ENCODE peak calls at places on chromosomes 2 and 18, in seven cellular contexts. D, Z, K, T, I, A and L are unnamed samples.
A peak's percentile ranks its signal among the peaks of the same experiment; 100 is the strongest.

GRCh38 chr2:212845941-212846340 is 305.5 kb downstream of the IKZF2 start:
- DNase-seq in D (peak; percentile 88), Z (no peak), K (peak; percentile 74), T (no peak), I (no peak), A (no peak), L (no peak)

GRCh38 chr2:66433945-66434678 is 813 bp upstream of the MEIS1 start:
- DNase-seq in D (peak; percentile 86), Z (peak; percentile 81), K (peak; percentile 53), T (no peak), I (peak; percentile 72), A (peak; percentile 90), L (peak; percentile 73)

GRCh38 chr2:16288371-16289112 is 348.2 kb downstream of the MYCN start:
- DNase-seq in D (no peak), Z (no peak), K (no peak), T (no peak), I (no peak), A (no peak), L (no peak)

GRCh38 chr2:201357216-201357615 is at the start of gene FLACC1:
- DNase-seq in D (peak; percentile 51), Z (peak; percentile 94), K (peak; percentile 45), T (peak; percentile 42), I (peak; percentile 9), A (no peak), L (peak; percentile 22)

GRCh38 chr2:165601866-165602636 is 132.6 kb downstream of the CSRNP3 start:
- DNase-seq in D (peak; percentile 84), Z (no peak), K (peak; percentile 87), T (no peak), I (no peak), A (no peak), L (no peak)

GRCh38 chr2:43169091-43169936 is 57.1 kb downstream of the ZFP36L2 start:
- DNase-seq in D (no peak), Z (no peak), K (peak; percentile 70), T (no peak), I (peak; percentile 46), A (no peak), L (no peak)

GRCh38 chr2:190947139-190947538 is 66.5 kb downstream of the GLS start:
- DNase-seq in D (no peak), Z (no peak), K (peak; percentile 19), T (no peak), I (no peak), A (no peak), L (peak; percentile 18)

GRCh38 chr2:64831134-64831976 is 157.8 kb upstream of the SLC1A4 start:
- DNase-seq in D (peak; percentile 98), Z (peak; percentile 86), K (peak; percentile 99), T (peak; percentile 98), I (peak; percentile 84), A (peak; percentile 86), L (peak; percentile 70)

GRCh38 chr2:103991591-103991990 is 862.3 kb upstream of the POU3F3 start:
- DNase-seq in D (no peak), Z (peak; percentile 62), K (peak; percentile 6), T (no peak), I (peak; percentile 15), A (no peak), L (peak; percentile 4)

GRCh38 chr18:76209597-76209996 is 285.4 kb downstream of the ZNF516 start:
- DNase-seq in D (peak; percentile 90), Z (no peak), K (peak; percentile 50), T (no peak), I (no peak), A (no peak), L (no peak)

GRCh38 chr2:166197446-166197845 is 69.6 kb upstream of the SCN1A start:
- DNase-seq in D (peak; percentile 8), Z (no peak), K (peak; percentile 32), T (no peak), I (no peak), A (no peak), L (no peak)

GRCh38 chr2:106053116-106053515 is 141.0 kb downstream of the UXS1 start:
- DNase-seq in D (peak; percentile 65), Z (no peak), K (peak; percentile 61), T (peak; percentile 12), I (no peak), A (peak; percentile 66), L (no peak)

GRCh38 chr2:144523606-144524131 is 3.8 kb upstream of the ZEB2 start:
- DNase-seq in D (peak; percentile 51), Z (peak; percentile 74), K (no peak), T (no peak), I (no peak), A (no peak), L (peak; percentile 67)

GRCh38 chr2:26724004-26724750 is 31.7 kb downstream of the KCNK3 start:
- DNase-seq in D (peak; percentile 94), Z (no peak), K (peak; percentile 84), T (peak; percentile 93), I (no peak), A (no peak), L (no peak)

GRCh38 chr18:74866577-74866976 is 268.9 kb downstream of the ZNF407 start:
- DNase-seq in D (no peak), Z (no peak), K (no peak), T (no peak), I (no peak), A (no peak), L (no peak)

GRCh38 chr2:29726976-29727375 is 194.4 kb downstream of the ALK start:
- DNase-seq in D (no peak), Z (peak; percentile 6), K (no peak), T (no peak), I (no peak), A (no peak), L (no peak)

GRCh38 chr2:149575277-149575676 is 12.3 kb downstream of the MMADHC start:
- DNase-seq in D (no peak), Z (no peak), K (no peak), T (no peak), I (no peak), A (no peak), L (no peak)

GRCh38 chr2:3280197-3280596 is 97.4 kb downstream of the EIPR1 start:
- DNase-seq in D (no peak), Z (no peak), K (no peak), T (no peak), I (no peak), A (no peak), L (no peak)

GRCh38 chr2:60553496-60553991 is at the start of gene BCL11A:
- DNase-seq in D (peak; percentile 84), Z (peak; percentile 89), K (peak; percentile 77), T (peak; percentile 57), I (peak; percentile 89), A (peak; percentile 67), L (peak; percentile 83)

DNA sequence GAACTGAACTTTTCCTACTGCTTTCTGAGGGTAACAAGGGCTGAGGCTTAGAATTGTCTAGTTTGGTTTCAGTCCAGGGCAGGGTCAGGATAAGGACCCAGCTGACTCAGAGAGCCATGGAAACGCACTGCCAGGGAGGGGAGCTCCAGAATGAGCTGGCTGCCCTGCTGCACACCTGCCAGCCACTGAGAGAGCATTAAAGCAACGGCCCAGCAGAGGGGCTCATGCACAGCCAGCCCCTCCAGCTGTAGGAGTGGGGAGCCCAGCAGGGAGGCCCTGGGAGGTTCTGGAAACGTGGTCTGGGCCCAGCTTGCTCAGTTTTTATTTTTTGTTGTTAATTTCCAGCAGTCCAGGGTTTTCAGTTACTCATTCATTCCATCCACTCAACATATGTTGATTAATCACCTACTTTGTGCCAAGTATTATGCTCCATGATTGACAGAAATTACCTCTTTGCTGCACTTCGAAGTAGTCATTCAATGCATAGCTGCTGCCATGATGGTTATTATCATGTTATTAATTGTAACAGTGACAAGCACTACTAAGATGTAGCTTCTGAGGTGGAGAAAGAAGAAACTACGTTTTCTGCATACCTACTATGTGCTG is 156.2 kb downstream of the MSH2 start:
- DNase-seq in D (peak; percentile 59), Z (no peak), K (peak; percentile 56), T (no peak), I (no peak), A (no peak), L (no peak)
- TF ChIP-seq EZH2phosphoT487 in D (no peak), Z (no peak), K (no peak), T (no peak), I (no peak), A (no peak), L (no peak)

GRCh38 chr2:146820672-146821071 is 1024.2 kb upstream of the ACVR2A start:
- DNase-seq in D (peak; percentile 73), Z (no peak), K (peak; percentile 82), T (no peak), I (no peak), A (no peak), L (no peak)
- TF ChIP-seq EZH2phosphoT487 in D (no peak), Z (no peak), K (no peak), T (no peak), I (no peak), A (no peak), L (no peak)

GRCh38 chr2:134290363-134290762 is 36.5 kb downstream of the MGAT5 start:
- DNase-seq in D (no peak), Z (no peak), K (no peak), T (no peak), I (peak; percentile 59), A (no peak), L (no peak)
- TF ChIP-seq EZH2phosphoT487 in D (no peak), Z (no peak), K (no peak), T (no peak), I (no peak), A (no peak), L (no peak)

GRCh38 chr2:174333017-174333501 is 1.7 kb upstream of the SP9 start:
- DNase-seq in D (no peak), Z (no peak), K (no peak), T (no peak), I (no peak), A (no peak), L (no peak)

GRCh38 chr2:174331731-174332606 is 2.8 kb upstream of the SP9 start:
- DNase-seq in D (no peak), Z (peak; percentile 66), K (peak; percentile 23), T (no peak), I (no peak), A (no peak), L (no peak)

GRCh38 chr2:174330945-174331619 is 3.7 kb upstream of the SP9 start:
- DNase-seq in D (no peak), Z (peak; percentile 57), K (no peak), T (no peak), I (no peak), A (no peak), L (no peak)

GRCh38 chr2:174333502-174334277 is 1.1 kb upstream of the SP9 start:
- DNase-seq in D (no peak), Z (peak; percentile 46), K (no peak), T (no peak), I (no peak), A (no peak), L (no peak)

GRCh38 chr2:174332607-174333001 is 2.1 kb upstream of the SP9 start:
- DNase-seq in D (no peak), Z (peak; percentile 82), K (peak; percentile 46), T (no peak), I (no peak), A (no peak), L (no peak)
- TF ChIP-seq EZH2phosphoT487 in D (no peak), Z (no peak), K (no peak), T (no peak), I (no peak), A (no peak), L (no peak)

GRCh38 chr2:27736890-27737204 is 34.7 kb upstream of the MRPL33 start:
- DNase-seq in D (no peak), Z (no peak), K (no peak), T (no peak), I (no peak), A (no peak), L (no peak)
- TF ChIP-seq EZH2phosphoT487 in D (no peak), Z (no peak), K (no peak), T (no peak), I (no peak), A (no peak), L (no peak)